ENCODE peak calls at places on chromosomes 13 and 19, in ten cellular contexts. One of them, this sample, is unnamed. For H3K4me1, the result is how much of the 10 kb centered on the place peaks cover.

GRCh38 chr19:9885077-9885552 is 50.0 kb downstream of the PIN1 start:
- DNase-seq in suprapubic skin: no peak
- DNase-seq in stomach: no peak
- DNase-seq in A549: no peak
- DNase-seq in K562: no peak
- DNase-seq in tibial nerve: no peak
- DNase-seq in H1: no peak
- DNase-seq in GM12878: no peak
- DNase-seq in sigmoid colon: no peak
- DNase-seq in ovary: peak
- DNase-seq in this sample: no peak

GRCh38 chr13:51885651-51886050 is 23.9 kb downstream of the CCDC70 start:
- DNase-seq in ovary: no peak
- DNase-seq in A549: no peak
- DNase-seq in K562: no peak
- DNase-seq in suprapubic skin: no peak
- DNase-seq in stomach: no peak
- DNase-seq in GM12878: no peak
- DNase-seq in H1: no peak
- DNase-seq in tibial nerve: no peak
- DNase-seq in sigmoid colon: no peak
- DNase-seq in this sample: no peak

GRCh38 chr13:36848228-36848982 is 29.4 kb downstream of the RFXAP start:
- DNase-seq in sigmoid colon: no peak
- DNase-seq in A549: no peak
- DNase-seq in tibial nerve: no peak
- DNase-seq in K562: peak
- DNase-seq in GM12878: no peak
- DNase-seq in ovary: no peak
- DNase-seq in H1: no peak
- DNase-seq in suprapubic skin: no peak
- DNase-seq in stomach: no peak
- DNase-seq in this sample: no peak

GRCh38 chr19:19443902-19444693 is 38.6 kb downstream of the GATAD2A start:
- DNase-seq in stomach: no peak
- DNase-seq in suprapubic skin: no peak
- DNase-seq in GM12878: no peak
- DNase-seq in tibial nerve: no peak
- DNase-seq in H1: no peak
- DNase-seq in K562: no peak
- DNase-seq in sigmoid colon: no peak
- DNase-seq in ovary: no peak
- DNase-seq in A549: no peak
- DNase-seq in this sample: no peak

GRCh38 chr19:48900477-48901452 is 653 bp downstream of the NUCB1 start:
- DNase-seq in stomach: no peak
- DNase-seq in sigmoid colon: peak
- DNase-seq in tibial nerve: no peak
- DNase-seq in K562: peak
- DNase-seq in suprapubic skin: no peak
- DNase-seq in A549: no peak
- DNase-seq in H1: no peak
- DNase-seq in GM12878: no peak
- DNase-seq in ovary: peak
- DNase-seq in this sample: no peak

GRCh38 chr13:91572439-91572838 is 174.0 kb downstream of the GPC5 start:
- DNase-seq in tibial nerve: no peak
- DNase-seq in suprapubic skin: no peak
- DNase-seq in sigmoid colon: no peak
- DNase-seq in K562: no peak
- DNase-seq in H1: no peak
- DNase-seq in GM12878: no peak
- DNase-seq in stomach: no peak
- DNase-seq in A549: no peak
- DNase-seq in ovary: no peak
- DNase-seq in this sample: no peak

GRCh38 chr13:49082653-49083536 is 107.2 kb downstream of the FNDC3A start:
- DNase-seq in A549: no peak
- DNase-seq in sigmoid colon: no peak
- DNase-seq in stomach: no peak
- DNase-seq in K562: no peak
- DNase-seq in suprapubic skin: no peak
- DNase-seq in H1: no peak
- DNase-seq in ovary: no peak
- DNase-seq in tibial nerve: no peak
- DNase-seq in GM12878: peak
- DNase-seq in this sample: no peak

GRCh38 chr19:39053276-39054090 is 21.1 kb upstream of the FBXO27 start:
- DNase-seq in GM12878: no peak
- DNase-seq in stomach: peak
- DNase-seq in ovary: no peak
- DNase-seq in suprapubic skin: no peak
- DNase-seq in sigmoid colon: no peak
- DNase-seq in tibial nerve: no peak
- DNase-seq in K562: no peak
- DNase-seq in A549: no peak
- DNase-seq in H1: no peak
- DNase-seq in this sample: no peak

GRCh38 chr19:1102407-1103106 is 1.2 kb upstream of the GPX4 start:
- DNase-seq in suprapubic skin: no peak
- DNase-seq in sigmoid colon: no peak
- DNase-seq in tibial nerve: peak
- DNase-seq in K562: peak
- DNase-seq in stomach: peak
- DNase-seq in ovary: peak
- DNase-seq in A549: no peak
- DNase-seq in H1: no peak
- DNase-seq in GM12878: peak
- DNase-seq in this sample: no peak

GRCh38 chr19:28960986-28961705 is 251.8 kb downstream of the UQCRFS1 start:
- DNase-seq in sigmoid colon: no peak
- DNase-seq in stomach: no peak
- DNase-seq in suprapubic skin: no peak
- DNase-seq in H1: no peak
- DNase-seq in GM12878: no peak
- DNase-seq in K562: no peak
- DNase-seq in A549: no peak
- DNase-seq in tibial nerve: no peak
- DNase-seq in ovary: no peak
- DNase-seq in this sample: no peak

GRCh38 chr13:29362849-29363604 is 232.5 kb downstream of the SLC7A1 start:
- DNase-seq in stomach: peak
- DNase-seq in suprapubic skin: no peak
- DNase-seq in K562: peak
- DNase-seq in A549: peak
- DNase-seq in ovary: peak
- DNase-seq in sigmoid colon: no peak
- DNase-seq in tibial nerve: peak
- DNase-seq in GM12878: peak
- DNase-seq in H1: peak
- DNase-seq in this sample: peak

GRCh38 chr19:22332924-22333323 is 46.7 kb downstream of the ZNF729 start:
- DNase-seq in ovary: no peak
- DNase-seq in sigmoid colon: no peak
- DNase-seq in A549: no peak
- DNase-seq in GM12878: no peak
- DNase-seq in suprapubic skin: no peak
- DNase-seq in H1: no peak
- DNase-seq in tibial nerve: no peak
- DNase-seq in K562: no peak
- DNase-seq in stomach: no peak
- DNase-seq in this sample: peak

GRCh38 chr13:110499621-110500281 is 61.8 kb downstream of the RAB20 start:
- DNase-seq in H1: no peak
- DNase-seq in tibial nerve: no peak
- DNase-seq in A549: no peak
- DNase-seq in K562: no peak
- DNase-seq in ovary: no peak
- DNase-seq in GM12878: no peak
- DNase-seq in stomach: no peak
- DNase-seq in sigmoid colon: no peak
- DNase-seq in suprapubic skin: no peak
- DNase-seq in this sample: no peak

GRCh38 chr19:19211499-19212432 is at the start of gene NCAN:
- DNase-seq in GM12878: no peak
- DNase-seq in stomach: no peak
- DNase-seq in H1: no peak
- DNase-seq in suprapubic skin: no peak
- DNase-seq in K562: no peak
- DNase-seq in tibial nerve: no peak
- DNase-seq in ovary: no peak
- DNase-seq in A549: no peak
- DNase-seq in sigmoid colon: no peak
- DNase-seq in this sample: no peak

GRCh38 chr19:36837525-36837901 is 674 bp downstream of the ZNF790 start:
- DNase-seq in sigmoid colon: no peak
- DNase-seq in A549: no peak
- DNase-seq in H1: no peak
- DNase-seq in ovary: no peak
- DNase-seq in GM12878: no peak
- DNase-seq in K562: no peak
- DNase-seq in suprapubic skin: no peak
- DNase-seq in tibial nerve: no peak
- DNase-seq in stomach: no peak
- DNase-seq in this sample: no peak

GRCh38 chr19:1884719-1885334 is 469 bp downstream of the ABHD17A start:
- DNase-seq in tibial nerve: no peak
- DNase-seq in ovary: no peak
- DNase-seq in suprapubic skin: peak
- DNase-seq in GM12878: no peak
- DNase-seq in K562: no peak
- DNase-seq in sigmoid colon: no peak
- DNase-seq in stomach: no peak
- DNase-seq in A549: no peak
- DNase-seq in H1: no peak
- DNase-seq in this sample: no peak

GRCh38 chr19:12985049-12985776 is 10.1 kb upstream of the NFIX start:
- DNase-seq in sigmoid colon: peak
- DNase-seq in GM12878: no peak
- DNase-seq in H1: no peak
- DNase-seq in A549: no peak
- DNase-seq in tibial nerve: peak
- DNase-seq in K562: peak
- DNase-seq in stomach: peak
- DNase-seq in ovary: no peak
- DNase-seq in suprapubic skin: peak
- DNase-seq in this sample: peak
- TF ChIP-seq EP300 in sigmoid colon: no peak
- TF ChIP-seq EP300 in GM12878: peak
- TF ChIP-seq EP300 in H1: no peak
- TF ChIP-seq EP300 in A549: no peak
- TF ChIP-seq EP300 in tibial nerve: peak
- TF ChIP-seq EP300 in K562: no peak
- TF ChIP-seq EP300 in stomach: no peak
- TF ChIP-seq EP300 in ovary: no peak
- TF ChIP-seq EP300 in suprapubic skin: no peak
- TF ChIP-seq EP300 in this sample: no peak

DNA sequence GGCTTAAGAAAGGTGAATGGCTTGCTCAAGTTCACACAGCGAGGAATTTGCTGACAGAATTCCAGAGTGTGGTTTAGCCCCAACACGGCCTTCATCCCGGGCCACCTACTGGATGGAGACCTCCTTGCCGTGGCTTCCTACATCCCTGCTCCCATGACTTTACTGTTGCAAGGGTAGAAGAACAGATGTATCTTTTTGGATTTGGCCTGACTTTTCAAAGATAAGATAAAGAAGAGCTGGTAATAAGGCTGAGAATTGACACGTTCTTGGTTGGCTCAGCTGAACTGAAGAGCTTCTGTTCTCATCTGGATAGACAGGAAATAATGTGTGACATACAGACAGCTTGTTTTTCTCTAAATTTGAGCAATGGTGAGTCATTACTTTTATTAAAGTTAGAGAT is 113.1 kb downstream of the KLF5 start:
- DNase-seq in GM12878: no peak
- DNase-seq in H1: no peak
- DNase-seq in tibial nerve: no peak
- DNase-seq in stomach: no peak
- DNase-seq in ovary: no peak
- DNase-seq in sigmoid colon: no peak
- DNase-seq in K562: no peak
- DNase-seq in A549: no peak
- DNase-seq in suprapubic skin: no peak
- DNase-seq in this sample: no peak
- H3K4me1 ChIP-seq in GM12878: under half
- H3K4me1 ChIP-seq in H1: under half
- H3K4me1 ChIP-seq in tibial nerve: under half
- H3K4me1 ChIP-seq in stomach: under half
- H3K4me1 ChIP-seq in ovary: under half
- H3K4me1 ChIP-seq in sigmoid colon: under half
- H3K4me1 ChIP-seq in K562: under half
- H3K4me1 ChIP-seq in A549: under half
- H3K4me1 ChIP-seq in suprapubic skin: under half
- H3K4me1 ChIP-seq in this sample: under half

DNA sequence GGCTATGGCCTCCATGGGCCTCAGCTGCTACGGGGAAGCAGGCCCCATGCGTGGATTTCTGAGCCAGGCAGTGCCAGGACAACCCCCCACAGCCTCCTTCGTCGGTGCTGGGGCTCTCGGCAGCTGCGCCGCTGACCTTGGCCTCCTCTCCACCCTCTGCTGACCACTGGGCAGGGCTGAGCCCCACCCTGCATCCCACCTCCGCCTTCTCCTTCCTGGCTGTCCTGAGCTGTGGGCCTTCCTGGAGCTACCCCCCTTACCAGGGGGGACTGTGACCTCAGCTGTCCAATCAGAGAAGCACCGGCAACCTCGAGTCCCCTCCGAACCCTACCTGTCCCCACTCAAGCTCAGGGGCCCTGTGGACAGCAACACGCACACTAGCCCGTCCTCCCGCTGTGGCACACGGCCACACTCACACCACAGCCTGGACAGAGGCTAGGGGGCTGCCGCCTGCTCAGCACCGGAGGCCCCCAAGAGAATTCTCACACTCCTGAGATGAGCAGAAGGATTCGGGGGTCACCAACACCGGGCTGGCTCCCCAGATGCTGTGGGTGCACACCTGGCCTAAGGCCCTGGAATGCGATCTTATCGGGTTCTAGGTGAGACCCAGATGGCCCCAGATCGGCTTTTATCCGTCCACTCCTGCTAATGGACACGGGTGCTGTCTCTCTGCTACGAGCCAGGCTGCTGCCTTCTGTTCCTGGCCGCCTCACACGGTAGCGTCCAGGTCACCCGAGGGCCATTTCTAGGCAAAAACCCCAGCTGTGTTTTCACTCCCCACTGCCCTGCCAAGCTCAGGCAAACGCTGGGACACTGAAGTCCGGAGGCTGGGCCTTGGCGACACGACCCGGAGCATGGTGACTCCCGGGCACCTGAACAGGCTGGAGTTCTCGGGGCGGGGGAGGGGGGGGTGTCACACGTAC is 32.5 kb upstream of the CACTIN start:
- DNase-seq in K562: no peak
- DNase-seq in suprapubic skin: no peak
- DNase-seq in tibial nerve: no peak
- DNase-seq in H1: no peak
- DNase-seq in sigmoid colon: no peak
- DNase-seq in GM12878: no peak
- DNase-seq in stomach: no peak
- DNase-seq in A549: no peak
- DNase-seq in ovary: no peak
- DNase-seq in this sample: no peak
- H3K27ac ChIP-seq in K562: no peak
- H3K27ac ChIP-seq in suprapubic skin: no peak
- H3K27ac ChIP-seq in tibial nerve: no peak
- H3K27ac ChIP-seq in H1: no peak
- H3K27ac ChIP-seq in sigmoid colon: no peak
- H3K27ac ChIP-seq in GM12878: no peak
- H3K27ac ChIP-seq in stomach: no peak
- H3K27ac ChIP-seq in A549: no peak
- H3K27ac ChIP-seq in ovary: no peak
- H3K27ac ChIP-seq in this sample: no peak

GRCh38 chr13:20716951-20717350 is 13.5 kb downstream of the IL17D start:
- DNase-seq in K562: no peak
- DNase-seq in stomach: no peak
- DNase-seq in suprapubic skin: no peak
- DNase-seq in tibial nerve: no peak
- DNase-seq in H1: no peak
- DNase-seq in GM12878: no peak
- DNase-seq in A549: no peak
- DNase-seq in ovary: no peak
- DNase-seq in sigmoid colon: no peak
- DNase-seq in this sample: no peak
- TF ChIP-seq EP300 in K562: no peak
- TF ChIP-seq EP300 in stomach: no peak
- TF ChIP-seq EP300 in suprapubic skin: no peak
- TF ChIP-seq EP300 in tibial nerve: no peak
- TF ChIP-seq EP300 in H1: no peak
- TF ChIP-seq EP300 in GM12878: no peak
- TF ChIP-seq EP300 in A549: no peak
- TF ChIP-seq EP300 in ovary: no peak
- TF ChIP-seq EP300 in sigmoid colon: no peak
- TF ChIP-seq EP300 in this sample: no peak

This sample was measured in esophagus muscularis mucosa.